ENCODE peak calls at places on chromosomes 12 and 14, in six cellular contexts. O is left ventricle myocardium inferior; I is CD8-positive, alpha-beta T cell; Q is neuronal stem cell; N is stimulated activated CD4-positive, alpha-beta T cell treated with anti-CD3 and anti-CD28 coated beads, Interleukin-4, amount 100 ng/mL, for 4 hours; K is NCI-H2081. B is an unnamed sample.

GRCh38 chr12:108576660-108577234 is 14.4 kb downstream of the ISCU start:
- DNase-seq in O (no peak), I (no peak), Q (no peak), N (no peak), K (no peak), B (no peak)

GRCh38 chr12:133204264-133204603 is 22.9 kb downstream of the ZNF268 start:
- DNase-seq in O (no peak), I (no peak), Q (no peak), N (no peak), K (no peak), B (no peak)

GRCh38 chr14:57871487-57872080 is 5.7 kb upstream of the SLC35F4 start:
- DNase-seq in O (no peak), I (no peak), Q (peak), N (no peak), K (peak), B (no peak)

GRCh38 chr14:97077253-97077653 is 280.1 kb downstream of the VRK1 start:
- DNase-seq in O (peak), I (no peak), Q (no peak), N (no peak), K (no peak), B (no peak)

GRCh38 chr14:23252006-23252405 is 14.3 kb downstream of the RNF212B start:
- DNase-seq in O (no peak), I (no peak), Q (no peak), N (no peak), K (no peak), B (no peak)

GRCh38 chr12:112111931-112112330 is 3.3 kb upstream of the NAA25 start:
- DNase-seq in O (no peak), I (no peak), Q (no peak), N (no peak), K (no peak), B (no peak)

GRCh38 chr12:102816816-102817434 is 100.1 kb downstream of the PAH start:
- DNase-seq in O (no peak), I (no peak), Q (no peak), N (no peak), K (peak), B (no peak)

GRCh38 chr12:96040305-96041133 is 5.1 kb upstream of the LTA4H start:
- DNase-seq in O (no peak), I (no peak), Q (no peak), N (no peak), K (no peak), B (no peak)

GRCh38 chr12:53207042-53207441 is at the start of gene ITGB7:
- DNase-seq in O (no peak), I (peak), Q (no peak), N (peak), K (no peak), B (no peak)

GRCh38 chr12:115857923-115858322 is 419.6 kb downstream of the MED13L start:
- DNase-seq in O (peak), I (no peak), Q (no peak), N (no peak), K (no peak), B (no peak)

GRCh38 chr14:101460521-101460920 is 100.8 kb upstream of the DIO3 start:
- DNase-seq in O (no peak), I (no peak), Q (no peak), N (no peak), K (no peak), B (no peak)

GRCh38 chr12:6277982-6278438 is 32.5 kb upstream of the PLEKHG6 start:
- DNase-seq in O (peak), I (no peak), Q (no peak), N (peak), K (no peak), B (no peak)

GRCh38 chr12:52198454-52199215 is 6.8 kb upstream of the KRT80 start:
- DNase-seq in O (no peak), I (no peak), Q (no peak), N (no peak), K (peak), B (no peak)